ENCODE peak calls at places on chromosome 7, in five cellular contexts. G is NCI-H1105, D is A172, Z is adrenal gland, P is germinal center. Y is an unnamed sample.

GRCh38 chr7:73799282-73800141 is 29.4 kb upstream of the CLDN3 start:
- DNase-seq in D (peak; percentile 33), P (no peak), Z (no peak), G (no peak), Y (no peak)

GRCh38 chr7:3112499-3113134 is 69.0 kb upstream of the CARD11 start:
- DNase-seq in P (no peak), G (peak; percentile 61), D (no peak), Z (no peak), Y (no peak)

GRCh38 chr7:12322287-12322902 is 81.3 kb downstream of the VWDE start:
- DNase-seq in P (no peak), D (peak; percentile 26), G (peak; percentile 61), Z (no peak), Y (no peak)

GRCh38 chr7:14858410-14858809 is 44.1 kb downstream of the DGKB start:
- DNase-seq in Z (no peak), P (no peak), D (no peak), G (peak; percentile 67), Y (no peak)

GRCh38 chr7:7693881-7694280 is 24.5 kb downstream of the RPA3 start:
- DNase-seq in G (no peak), D (peak; percentile 90), Z (no peak), P (no peak), Y (no peak)

GRCh38 chr7:84384417-84384816 is 189.8 kb upstream of the SEMA3A start:
- DNase-seq in P (no peak), D (no peak), Z (no peak), G (no peak), Y (no peak)

GRCh38 chr7:92808006-92808405 is 28.4 kb downstream of the CDK6 start:
- DNase-seq in Z (no peak), G (no peak), P (no peak), D (no peak), Y (no peak)

GRCh38 chr7:130994378-130995115 is 260.5 kb upstream of the KLF14 start:
- DNase-seq in P (no peak), Z (no peak), G (no peak), D (no peak), Y (no peak)

GRCh38 chr7:113460067-113460466 is 341.7 kb upstream of the SMIM30 start:
- DNase-seq in G (no peak), Z (no peak), P (no peak), D (no peak), Y (no peak)

GRCh38 chr7:113100091-113100723 is 13.6 kb upstream of the GPR85 start:
- DNase-seq in P (no peak), D (no peak), Z (peak; percentile 84), G (peak; percentile 63), Y (peak; percentile 10)

GRCh38 chr7:142298009-142298408 is 40.2 kb upstream of the PRSS58 start:
- DNase-seq in P (no peak), D (peak; percentile 16), Z (no peak), G (no peak), Y (no peak)

GRCh38 chr7:38775503-38775902 is 133.5 kb downstream of the VPS41 start:
- DNase-seq in Z (no peak), G (peak; percentile 73), P (no peak), D (no peak), Y (peak; percentile 65)

GRCh38 chr7:95549818-95550529 is 46.3 kb downstream of the PDK4 start:
- DNase-seq in G (peak; percentile 59), Z (peak; percentile 98), D (peak; percentile 96), P (no peak), Y (peak; percentile 31)

GRCh38 chr7:41244246-41244645 is 458.6 kb downstream of the INHBA start:
- DNase-seq in Z (no peak), D (no peak), G (no peak), P (no peak), Y (no peak)

GRCh38 chr7:116224492-116225098 is 14.3 kb downstream of the TES start:
- DNase-seq in D (no peak), P (no peak), Z (no peak), G (no peak), Y (no peak)

Y was measured in NCI-H2107.